ENCODE peak calls at places on chromosomes 4 and X, in six cellular contexts. One of them, this sample, is unnamed.

GRCh38 chrX:134990475-134991473 is at the start of gene SMIM10:
- DNase-seq in testis: peak; percentile 84
- DNase-seq in upper lobe of left lung: peak; percentile 57
- DNase-seq in prostate gland: peak; percentile 8
- DNase-seq in A549: peak; percentile 5
- DNase-seq in H54: peak; percentile 69
- DNase-seq in this sample: peak; percentile 65

GRCh38 chr4:89056292-89056952 is 563 bp downstream of the FAM13A start:
- DNase-seq in H54: no peak
- DNase-seq in prostate gland: no peak
- DNase-seq in testis: no peak
- DNase-seq in upper lobe of left lung: no peak
- DNase-seq in A549: no peak
- DNase-seq in this sample: no peak

GRCh38 chr4:168765322-168765721 is 244.7 kb downstream of the CBR4 start:
- DNase-seq in A549: no peak
- DNase-seq in prostate gland: no peak
- DNase-seq in H54: no peak
- DNase-seq in upper lobe of left lung: no peak
- DNase-seq in testis: no peak
- DNase-seq in this sample: no peak

GRCh38 chr4:165872443-165873297 is at the start of gene TLL1:
- DNase-seq in A549: no peak
- DNase-seq in prostate gland: peak; percentile 5
- DNase-seq in upper lobe of left lung: no peak
- DNase-seq in H54: no peak
- DNase-seq in testis: peak; percentile 65
- DNase-seq in this sample: no peak

GRCh38 chr4:47217291-47217690 is 185.9 kb downstream of the GABRB1 start:
- DNase-seq in A549: no peak
- DNase-seq in upper lobe of left lung: no peak
- DNase-seq in H54: no peak
- DNase-seq in prostate gland: no peak
- DNase-seq in testis: no peak
- DNase-seq in this sample: no peak

GRCh38 chrX:124208675-124209074 is 123.8 kb upstream of the TEX13D start:
- DNase-seq in testis: no peak
- DNase-seq in upper lobe of left lung: peak; percentile 33
- DNase-seq in H54: no peak
- DNase-seq in prostate gland: no peak
- DNase-seq in A549: no peak
- DNase-seq in this sample: no peak

GRCh38 chr4:111178231-111178630 is 555.4 kb upstream of the PITX2 start:
- DNase-seq in upper lobe of left lung: no peak
- DNase-seq in prostate gland: no peak
- DNase-seq in A549: no peak
- DNase-seq in H54: no peak
- DNase-seq in testis: no peak
- DNase-seq in this sample: no peak

GRCh38 chr4:91826186-91826585 is 477.6 kb upstream of the GRID2 start:
- DNase-seq in upper lobe of left lung: no peak
- DNase-seq in A549: no peak
- DNase-seq in H54: peak; percentile 1
- DNase-seq in prostate gland: no peak
- DNase-seq in testis: no peak
- DNase-seq in this sample: no peak

GRCh38 chr4:6179362-6179761 is 21.0 kb downstream of the JAKMIP1 start:
- DNase-seq in H54: no peak
- DNase-seq in prostate gland: no peak
- DNase-seq in upper lobe of left lung: no peak
- DNase-seq in A549: no peak
- DNase-seq in testis: no peak
- DNase-seq in this sample: no peak
- TF ChIP-seq POLR2A in H54: no peak
- TF ChIP-seq POLR2A in prostate gland: no peak
- TF ChIP-seq POLR2A in upper lobe of left lung: no peak
- TF ChIP-seq POLR2A in A549: no peak
- TF ChIP-seq POLR2A in testis: no peak
- TF ChIP-seq POLR2A in this sample: no peak

DNA sequence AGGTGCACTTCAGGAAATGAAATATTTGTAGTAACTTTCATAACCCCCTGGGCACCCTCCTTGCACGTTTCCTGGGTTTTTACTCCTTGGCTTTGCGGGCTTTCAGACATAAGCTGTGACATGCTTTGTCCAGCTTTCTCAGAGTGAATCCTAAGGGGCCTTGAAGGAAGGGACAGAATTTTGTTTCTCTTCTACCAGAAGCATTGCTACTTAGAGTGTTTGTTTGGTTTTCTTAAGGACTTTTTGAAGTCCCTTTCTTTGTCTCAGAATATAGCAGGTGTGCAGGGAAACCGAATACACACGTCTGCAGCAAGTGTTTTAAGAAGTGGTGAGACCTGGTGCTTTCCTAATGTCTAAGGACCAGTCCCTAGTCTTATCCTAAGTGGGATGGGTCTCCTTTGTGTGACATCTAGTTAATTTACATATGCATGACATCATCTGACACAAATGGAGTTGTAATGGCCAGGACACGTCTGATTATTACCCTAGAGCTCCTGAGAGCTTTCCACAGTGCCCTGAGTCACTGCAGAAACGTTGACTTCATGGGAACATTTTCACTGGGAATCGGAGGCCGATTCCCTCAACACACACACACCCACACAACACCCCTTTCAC is 1.3 kb downstream of the FAM149A start:
- DNase-seq in A549: no peak
- DNase-seq in upper lobe of left lung: peak; percentile 31
- DNase-seq in H54: no peak
- DNase-seq in prostate gland: no peak
- DNase-seq in testis: no peak
- DNase-seq in this sample: no peak
- TF ChIP-seq POLR2A in A549: no peak
- TF ChIP-seq POLR2A in upper lobe of left lung: no peak
- TF ChIP-seq POLR2A in H54: no peak
- TF ChIP-seq POLR2A in prostate gland: no peak
- TF ChIP-seq POLR2A in testis: no peak
- TF ChIP-seq POLR2A in this sample: no peak

GRCh38 chr4:180993179-180993841 is 1249.9 kb upstream of the TENM3 start:
- DNase-seq in testis: no peak
- DNase-seq in H54: no peak
- DNase-seq in upper lobe of left lung: no peak
- DNase-seq in prostate gland: no peak
- DNase-seq in A549: no peak
- DNase-seq in this sample: no peak

GRCh38 chr4:181004056-181004455 is 1239.1 kb upstream of the TENM3 start:
- DNase-seq in prostate gland: no peak
- DNase-seq in upper lobe of left lung: no peak
- DNase-seq in H54: no peak
- DNase-seq in testis: no peak
- DNase-seq in A549: no peak
- DNase-seq in this sample: no peak

GRCh38 chr4:180994722-180995121 is 1248.5 kb upstream of the TENM3 start:
- DNase-seq in A549: no peak
- DNase-seq in H54: no peak
- DNase-seq in upper lobe of left lung: no peak
- DNase-seq in testis: no peak
- DNase-seq in prostate gland: no peak
- DNase-seq in this sample: no peak

DNA sequence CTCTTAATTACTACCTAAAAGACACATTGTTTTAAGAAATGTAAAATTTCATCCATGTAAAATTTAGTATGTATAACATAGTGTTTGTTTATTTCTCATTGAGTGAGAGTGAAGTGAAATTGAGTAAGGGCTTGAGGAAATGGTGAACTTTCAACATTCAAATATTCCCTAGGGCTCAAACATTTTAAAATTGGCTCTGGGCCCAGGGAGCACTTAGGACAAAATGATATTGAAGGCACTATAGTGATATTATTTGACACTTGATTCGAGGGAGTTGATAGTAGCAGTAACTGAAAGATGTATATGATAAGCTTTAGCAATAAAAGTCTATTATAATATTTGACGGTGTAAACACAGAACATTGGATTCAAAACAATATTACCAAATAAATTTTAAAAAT is 1244.0 kb upstream of the TENM3 start:
- DNase-seq in H54: no peak
- DNase-seq in testis: no peak
- DNase-seq in prostate gland: no peak
- DNase-seq in A549: no peak
- DNase-seq in upper lobe of left lung: no peak
- DNase-seq in this sample: no peak
- TF ChIP-seq POLR2A in H54: no peak
- TF ChIP-seq POLR2A in testis: no peak
- TF ChIP-seq POLR2A in prostate gland: no peak
- TF ChIP-seq POLR2A in A549: no peak
- TF ChIP-seq POLR2A in upper lobe of left lung: no peak
- TF ChIP-seq POLR2A in this sample: no peak

DNA sequence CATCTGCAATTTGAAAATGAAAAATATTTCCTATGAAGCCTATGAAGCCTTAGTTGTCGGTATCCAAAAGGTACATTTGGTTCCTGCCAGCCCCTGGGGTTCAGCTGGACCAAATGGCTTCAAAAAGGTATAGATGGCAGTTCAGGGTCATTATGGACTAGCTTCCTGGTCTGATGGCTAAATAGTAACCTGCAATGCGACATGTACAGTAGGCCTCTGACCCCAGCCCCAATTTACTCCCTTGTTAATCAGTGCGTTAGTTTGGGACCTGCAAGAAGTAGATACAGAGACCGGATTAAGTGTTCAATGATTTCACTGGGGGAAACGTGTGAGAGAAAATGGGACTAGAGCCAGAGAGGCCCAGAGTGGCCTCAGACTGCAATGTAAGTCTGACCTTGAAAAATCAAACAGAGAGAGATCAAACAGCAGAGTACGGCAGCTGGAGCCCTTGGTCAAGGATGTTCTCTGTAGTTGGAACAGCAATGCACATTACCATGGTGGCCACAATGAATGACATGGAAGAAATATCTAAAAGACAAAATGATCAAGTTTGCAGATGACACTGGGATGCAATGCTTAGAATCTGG is 115.0 kb upstream of the MBNL3 start:
- DNase-seq in H54: no peak
- DNase-seq in testis: no peak
- DNase-seq in A549: no peak
- DNase-seq in upper lobe of left lung: no peak
- DNase-seq in prostate gland: no peak
- DNase-seq in this sample: no peak
- TF ChIP-seq POLR2A in H54: no peak
- TF ChIP-seq POLR2A in testis: no peak
- TF ChIP-seq POLR2A in A549: no peak
- TF ChIP-seq POLR2A in upper lobe of left lung: no peak
- TF ChIP-seq POLR2A in prostate gland: no peak
- TF ChIP-seq POLR2A in this sample: no peak

GRCh38 chr4:1201851-1202525 is 29.6 kb upstream of the SPON2 start:
- DNase-seq in testis: peak; percentile 56
- DNase-seq in A549: no peak
- DNase-seq in upper lobe of left lung: peak; percentile 85
- DNase-seq in prostate gland: no peak
- DNase-seq in H54: no peak
- DNase-seq in this sample: peak; percentile 53
- TF ChIP-seq POLR2A in testis: no peak
- TF ChIP-seq POLR2A in A549: no peak
- TF ChIP-seq POLR2A in upper lobe of left lung: no peak
- TF ChIP-seq POLR2A in prostate gland: no peak
- TF ChIP-seq POLR2A in H54: no peak
- TF ChIP-seq POLR2A in this sample: no peak

GRCh38 chr4:37584087-37584486 is 102.1 kb downstream of the RELL1 start:
- DNase-seq in testis: no peak
- DNase-seq in upper lobe of left lung: no peak
- DNase-seq in A549: no peak
- DNase-seq in H54: no peak
- DNase-seq in prostate gland: no peak
- DNase-seq in this sample: no peak
- TF ChIP-seq POLR2A in testis: no peak
- TF ChIP-seq POLR2A in upper lobe of left lung: no peak
- TF ChIP-seq POLR2A in A549: no peak
- TF ChIP-seq POLR2A in H54: no peak
- TF ChIP-seq POLR2A in prostate gland: no peak
- TF ChIP-seq POLR2A in this sample: no peak